ENCODE peak calls at places on chromosomes 4 and X, in seven cellular contexts. One of them, this sample, is unnamed.

GRCh38 chr4:147731611-147732515 is at the start of gene ARHGAP10:
- DNase-seq in AG04449: no peak
- DNase-seq in astrocyte of the spinal cord: peak
- DNase-seq in endothelial cell of umbilical vein: peak
- DNase-seq in SJCRH30: peak
- DNase-seq in IMR-90: peak
- DNase-seq in psoas muscle: peak
- DNase-seq in this sample: peak

GRCh38 chr4:122775987-122776836 is 43.7 kb downstream of the BBS12 start:
- DNase-seq in IMR-90: no peak
- DNase-seq in endothelial cell of umbilical vein: no peak
- DNase-seq in SJCRH30: no peak
- DNase-seq in psoas muscle: no peak
- DNase-seq in astrocyte of the spinal cord: no peak
- DNase-seq in AG04449: no peak
- DNase-seq in this sample: no peak

GRCh38 chrX:4708970-4709760 is 995.7 kb upstream of the PRKX start:
- DNase-seq in psoas muscle: no peak
- DNase-seq in SJCRH30: no peak
- DNase-seq in astrocyte of the spinal cord: no peak
- DNase-seq in IMR-90: no peak
- DNase-seq in AG04449: no peak
- DNase-seq in endothelial cell of umbilical vein: no peak
- DNase-seq in this sample: no peak

GRCh38 chrX:123731987-123732678 is 719 bp downstream of the THOC2 start:
- DNase-seq in IMR-90: peak
- DNase-seq in endothelial cell of umbilical vein: no peak
- DNase-seq in astrocyte of the spinal cord: peak
- DNase-seq in AG04449: no peak
- DNase-seq in psoas muscle: no peak
- DNase-seq in SJCRH30: peak
- DNase-seq in this sample: no peak

GRCh38 chr4:4248885-4249203 is 821 bp upstream of the TMEM128 start:
- DNase-seq in psoas muscle: no peak
- DNase-seq in astrocyte of the spinal cord: no peak
- DNase-seq in IMR-90: peak
- DNase-seq in SJCRH30: no peak
- DNase-seq in endothelial cell of umbilical vein: no peak
- DNase-seq in AG04449: no peak
- DNase-seq in this sample: no peak

GRCh38 chrX:41293269-41293668 is 40.7 kb upstream of the DDX3X start:
- DNase-seq in endothelial cell of umbilical vein: no peak
- DNase-seq in astrocyte of the spinal cord: no peak
- DNase-seq in IMR-90: no peak
- DNase-seq in SJCRH30: no peak
- DNase-seq in AG04449: no peak
- DNase-seq in psoas muscle: no peak
- DNase-seq in this sample: no peak

GRCh38 chr4:13627185-13627605 is 330 bp downstream of the BOD1L1 start:
- DNase-seq in endothelial cell of umbilical vein: peak
- DNase-seq in IMR-90: no peak
- DNase-seq in AG04449: no peak
- DNase-seq in astrocyte of the spinal cord: no peak
- DNase-seq in psoas muscle: peak
- DNase-seq in SJCRH30: peak
- DNase-seq in this sample: peak

GRCh38 chrX:10007604-10008003 is 40.4 kb downstream of the CLDN34 start:
- DNase-seq in SJCRH30: no peak
- DNase-seq in AG04449: no peak
- DNase-seq in IMR-90: peak
- DNase-seq in astrocyte of the spinal cord: no peak
- DNase-seq in endothelial cell of umbilical vein: no peak
- DNase-seq in psoas muscle: no peak
- DNase-seq in this sample: no peak

GRCh38 chrX:28498658-28499057 is 88.6 kb upstream of the IL1RAPL1 start:
- DNase-seq in endothelial cell of umbilical vein: peak
- DNase-seq in IMR-90: peak
- DNase-seq in SJCRH30: no peak
- DNase-seq in psoas muscle: no peak
- DNase-seq in AG04449: no peak
- DNase-seq in astrocyte of the spinal cord: peak
- DNase-seq in this sample: no peak

GRCh38 chrX:14801136-14801535 is 71.7 kb downstream of the FANCB start:
- DNase-seq in psoas muscle: no peak
- DNase-seq in IMR-90: peak
- DNase-seq in endothelial cell of umbilical vein: no peak
- DNase-seq in AG04449: no peak
- DNase-seq in SJCRH30: no peak
- DNase-seq in astrocyte of the spinal cord: peak
- DNase-seq in this sample: no peak

GRCh38 chr4:100356172-100356571 is 161.7 kb downstream of the EMCN start:
- DNase-seq in SJCRH30: no peak
- DNase-seq in astrocyte of the spinal cord: no peak
- DNase-seq in IMR-90: no peak
- DNase-seq in endothelial cell of umbilical vein: no peak
- DNase-seq in AG04449: no peak
- DNase-seq in psoas muscle: no peak
- DNase-seq in this sample: no peak

GRCh38 chr4:141845901-141846300 is 209.5 kb downstream of the IL15 start:
- DNase-seq in IMR-90: no peak
- DNase-seq in AG04449: no peak
- DNase-seq in psoas muscle: no peak
- DNase-seq in astrocyte of the spinal cord: no peak
- DNase-seq in SJCRH30: no peak
- DNase-seq in endothelial cell of umbilical vein: no peak
- DNase-seq in this sample: no peak

GRCh38 chrX:154712781-154713391 is 38.0 kb downstream of the GAB3 start:
- DNase-seq in AG04449: no peak
- DNase-seq in psoas muscle: no peak
- DNase-seq in IMR-90: peak
- DNase-seq in SJCRH30: no peak
- DNase-seq in endothelial cell of umbilical vein: peak
- DNase-seq in astrocyte of the spinal cord: peak
- DNase-seq in this sample: no peak

GRCh38 chr4:88518911-88519310 is 4.7 kb downstream of the PYURF start:
- DNase-seq in endothelial cell of umbilical vein: no peak
- DNase-seq in psoas muscle: no peak
- DNase-seq in SJCRH30: no peak
- DNase-seq in AG04449: no peak
- DNase-seq in IMR-90: no peak
- DNase-seq in astrocyte of the spinal cord: no peak
- DNase-seq in this sample: no peak

GRCh38 chr4:156169011-156169410 is 215.3 kb upstream of the CTSO start:
- DNase-seq in endothelial cell of umbilical vein: peak
- DNase-seq in SJCRH30: peak
- DNase-seq in astrocyte of the spinal cord: peak
- DNase-seq in AG04449: peak
- DNase-seq in psoas muscle: no peak
- DNase-seq in IMR-90: peak
- DNase-seq in this sample: no peak

GRCh38 chr4:147828361-147828760 is 96.5 kb downstream of the ARHGAP10 start:
- DNase-seq in psoas muscle: no peak
- DNase-seq in AG04449: no peak
- DNase-seq in astrocyte of the spinal cord: no peak
- DNase-seq in SJCRH30: no peak
- DNase-seq in endothelial cell of umbilical vein: no peak
- DNase-seq in IMR-90: peak
- DNase-seq in this sample: no peak

GRCh38 chr4:111957131-111957530 is 188.1 kb upstream of the FAM241A start:
- DNase-seq in AG04449: no peak
- DNase-seq in SJCRH30: no peak
- DNase-seq in endothelial cell of umbilical vein: no peak
- DNase-seq in astrocyte of the spinal cord: no peak
- DNase-seq in IMR-90: no peak
- DNase-seq in psoas muscle: no peak
- DNase-seq in this sample: no peak

GRCh38 chr4:151114986-151115385 is 15.6 kb downstream of the RPS3A start:
- DNase-seq in SJCRH30: no peak
- DNase-seq in IMR-90: peak
- DNase-seq in psoas muscle: no peak
- DNase-seq in AG04449: no peak
- DNase-seq in astrocyte of the spinal cord: peak
- DNase-seq in endothelial cell of umbilical vein: no peak
- DNase-seq in this sample: no peak

GRCh38 chr4:172865531-172866127 is 303.0 kb upstream of the GALNT7 start:
- DNase-seq in endothelial cell of umbilical vein: no peak
- DNase-seq in psoas muscle: no peak
- DNase-seq in IMR-90: no peak
- DNase-seq in SJCRH30: no peak
- DNase-seq in AG04449: no peak
- DNase-seq in astrocyte of the spinal cord: no peak
- DNase-seq in this sample: no peak

GRCh38 chrX:119272882-119273806 is 37.1 kb downstream of the PGRMC1 start:
- DNase-seq in psoas muscle: peak
- DNase-seq in AG04449: no peak
- DNase-seq in SJCRH30: no peak
- DNase-seq in endothelial cell of umbilical vein: peak
- DNase-seq in IMR-90: peak
- DNase-seq in astrocyte of the spinal cord: peak
- DNase-seq in this sample: peak

GRCh38 chr4:74097161-74097560 is 1.8 kb downstream of the CXCL2 start:
- DNase-seq in psoas muscle: no peak
- DNase-seq in IMR-90: no peak
- DNase-seq in AG04449: no peak
- DNase-seq in endothelial cell of umbilical vein: peak
- DNase-seq in SJCRH30: no peak
- DNase-seq in astrocyte of the spinal cord: no peak
- DNase-seq in this sample: no peak

GRCh38 chr4:74096265-74096980 is 2.6 kb downstream of the CXCL2 start:
- DNase-seq in SJCRH30: no peak
- DNase-seq in AG04449: no peak
- DNase-seq in IMR-90: no peak
- DNase-seq in psoas muscle: no peak
- DNase-seq in endothelial cell of umbilical vein: peak
- DNase-seq in astrocyte of the spinal cord: no peak
- DNase-seq in this sample: no peak

GRCh38 chr4:74097631-74098550 is 1.1 kb downstream of the CXCL2 start:
- DNase-seq in IMR-90: no peak
- DNase-seq in endothelial cell of umbilical vein: peak
- DNase-seq in psoas muscle: no peak
- DNase-seq in SJCRH30: no peak
- DNase-seq in astrocyte of the spinal cord: no peak
- DNase-seq in AG04449: no peak
- DNase-seq in this sample: no peak

GRCh38 chr4:74100531-74100930 is 1.5 kb upstream of the CXCL2 start:
- DNase-seq in psoas muscle: no peak
- DNase-seq in endothelial cell of umbilical vein: no peak
- DNase-seq in IMR-90: no peak
- DNase-seq in AG04449: no peak
- DNase-seq in astrocyte of the spinal cord: no peak
- DNase-seq in SJCRH30: no peak
- DNase-seq in this sample: no peak

DNA sequence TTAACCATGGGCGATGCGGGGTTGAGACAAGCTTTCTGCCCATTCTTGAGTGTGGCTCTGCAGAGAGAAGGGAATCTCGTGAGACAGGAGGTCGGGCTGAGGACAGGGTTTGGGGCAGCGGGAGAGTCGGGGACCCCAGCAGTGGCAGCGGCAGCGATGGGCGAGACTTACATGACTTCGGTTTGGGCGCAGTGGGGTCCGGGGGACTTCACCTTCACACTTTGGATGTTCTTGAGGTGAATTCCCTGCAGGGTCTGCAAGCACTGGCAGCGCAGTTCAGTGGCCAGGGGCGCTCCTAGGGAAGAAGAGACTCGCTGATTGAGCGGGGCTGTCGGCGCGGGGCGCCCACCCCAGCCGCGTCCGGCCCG is 383 bp downstream of the CXCL2 start:
- DNase-seq in endothelial cell of umbilical vein: peak
- DNase-seq in AG04449: no peak
- DNase-seq in IMR-90: no peak
- DNase-seq in SJCRH30: no peak
- DNase-seq in psoas muscle: peak
- DNase-seq in astrocyte of the spinal cord: no peak
- DNase-seq in this sample: peak
- H3K4me3 ChIP-seq in endothelial cell of umbilical vein: peak
- H3K4me3 ChIP-seq in AG04449: peak
- H3K4me3 ChIP-seq in IMR-90: peak
- H3K4me3 ChIP-seq in SJCRH30: peak
- H3K4me3 ChIP-seq in psoas muscle: peak
- H3K4me3 ChIP-seq in astrocyte of the spinal cord: peak
- H3K4me3 ChIP-seq in this sample: peak

DNA sequence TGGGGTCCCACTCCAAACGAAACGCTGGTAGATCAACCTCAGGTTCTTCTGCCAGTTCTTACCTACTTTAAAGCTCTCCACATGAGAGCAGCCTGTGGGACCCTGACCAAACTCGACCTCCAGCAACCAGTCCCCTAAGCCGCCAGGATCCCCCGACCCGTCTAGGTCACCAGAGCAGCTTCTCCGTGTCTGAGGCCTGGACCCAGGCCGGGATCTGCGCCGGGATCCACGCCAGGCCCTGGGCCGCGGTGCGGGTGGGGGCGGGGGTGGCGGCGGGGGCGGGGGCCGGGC is 1.4 kb downstream of the USP51 start:
- DNase-seq in endothelial cell of umbilical vein: peak
- DNase-seq in AG04449: no peak
- DNase-seq in astrocyte of the spinal cord: no peak
- DNase-seq in SJCRH30: no peak
- DNase-seq in psoas muscle: no peak
- DNase-seq in IMR-90: no peak
- DNase-seq in this sample: no peak
- H3K4me3 ChIP-seq in endothelial cell of umbilical vein: peak
- H3K4me3 ChIP-seq in AG04449: peak
- H3K4me3 ChIP-seq in astrocyte of the spinal cord: peak
- H3K4me3 ChIP-seq in SJCRH30: peak
- H3K4me3 ChIP-seq in psoas muscle: peak
- H3K4me3 ChIP-seq in IMR-90: peak
- H3K4me3 ChIP-seq in this sample: peak

DNA sequence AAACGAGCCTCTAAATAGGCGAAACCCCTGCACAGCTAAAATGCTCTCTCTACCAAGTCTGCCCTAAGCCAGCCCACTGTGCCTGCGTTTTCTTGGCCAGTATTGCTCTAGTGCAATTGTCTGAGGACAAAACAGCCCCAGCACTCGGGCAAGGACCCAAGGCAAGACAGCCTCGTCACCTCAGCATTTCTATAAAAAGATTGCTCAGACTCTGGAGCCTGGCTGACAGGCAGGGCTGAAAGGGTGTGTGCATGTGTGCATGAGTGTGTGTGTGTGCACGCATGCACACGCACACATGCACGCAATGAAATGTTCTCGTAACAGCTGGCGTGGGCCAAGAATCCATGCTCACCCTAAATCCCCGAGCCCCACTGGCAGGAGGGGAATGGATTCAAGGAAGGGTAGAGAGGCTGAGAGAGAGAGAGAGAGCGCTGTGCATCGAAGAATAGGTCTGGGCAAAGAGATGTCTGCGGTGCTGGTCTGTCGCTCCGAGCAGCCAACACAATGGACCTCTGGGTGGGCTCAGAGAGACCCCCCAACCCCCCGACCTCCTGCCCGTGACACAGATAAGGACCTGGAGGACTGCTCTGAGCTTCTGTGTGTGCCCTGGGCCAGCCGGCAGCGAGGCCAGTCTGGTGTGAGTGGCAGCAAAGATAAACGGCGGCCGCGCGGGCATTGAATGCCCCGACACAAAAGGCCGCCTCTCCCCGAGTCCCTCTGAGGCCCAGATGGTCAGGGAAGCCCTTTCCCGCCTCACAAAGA is 579.1 kb downstream of the BCOR start:
- DNase-seq in SJCRH30: no peak
- DNase-seq in AG04449: no peak
- DNase-seq in astrocyte of the spinal cord: peak
- DNase-seq in IMR-90: no peak
- DNase-seq in psoas muscle: peak
- DNase-seq in endothelial cell of umbilical vein: no peak
- DNase-seq in this sample: no peak
- H3K4me3 ChIP-seq in SJCRH30: peak
- H3K4me3 ChIP-seq in AG04449: no peak
- H3K4me3 ChIP-seq in astrocyte of the spinal cord: no peak
- H3K4me3 ChIP-seq in IMR-90: no peak
- H3K4me3 ChIP-seq in psoas muscle: peak
- H3K4me3 ChIP-seq in endothelial cell of umbilical vein: no peak
- H3K4me3 ChIP-seq in this sample: peak

GRCh38 chrX:22276781-22277180 is 4.1 kb downstream of the CBLL2 start:
- DNase-seq in endothelial cell of umbilical vein: no peak
- DNase-seq in psoas muscle: no peak
- DNase-seq in AG04449: no peak
- DNase-seq in SJCRH30: no peak
- DNase-seq in astrocyte of the spinal cord: peak
- DNase-seq in IMR-90: peak
- DNase-seq in this sample: no peak
- H3K4me3 ChIP-seq in endothelial cell of umbilical vein: no peak
- H3K4me3 ChIP-seq in psoas muscle: no peak
- H3K4me3 ChIP-seq in AG04449: no peak
- H3K4me3 ChIP-seq in SJCRH30: no peak
- H3K4me3 ChIP-seq in astrocyte of the spinal cord: no peak
- H3K4me3 ChIP-seq in IMR-90: no peak
- H3K4me3 ChIP-seq in this sample: no peak